ENCODE peak calls at places on chromosome 10, in seven cellular contexts. S is HCT116, G is K562, W is H1, M is GM12878, Q is HepG2, J is SK-N-SH. P is an unnamed sample.

GRCh38 chr10:131049051-131049450 is 262.5 kb downstream of the TCERG1L start:
- DNase-seq in G (no peak), M (no peak), W (peak), J (no peak), S (no peak), Q (no peak), P (no peak)

GRCh38 chr10:35938160-35938559 is 296.1 kb upstream of the FZD8 start:
- DNase-seq in Q (no peak), G (no peak), J (no peak), W (no peak), M (no peak), S (no peak), P (no peak)

GRCh38 chr10:103787251-103787816 is 68.0 kb downstream of the SH3PXD2A start:
- DNase-seq in M (no peak), Q (no peak), W (no peak), G (no peak), J (no peak), S (no peak), P (no peak)

GRCh38 chr10:47253030-47253637 is 46.9 kb upstream of the GDF10 start:
- DNase-seq in S (no peak), W (peak), G (no peak), J (no peak), M (no peak), Q (no peak), P (no peak)

GRCh38 chr10:7045891-7046599 is 364.8 kb downstream of the SFMBT2 start:
- DNase-seq in S (no peak), J (no peak), W (no peak), G (no peak), Q (no peak), M (peak), P (no peak)

GRCh38 chr10:129941199-129942018 is 22.7 kb downstream of the EBF3 start:
- DNase-seq in W (no peak), J (no peak), Q (no peak), G (no peak), M (no peak), S (no peak), P (no peak)

GRCh38 chr10:96319754-96320514 is 15.7 kb downstream of the DNTT start:
- DNase-seq in J (no peak), M (no peak), W (no peak), G (no peak), Q (no peak), S (no peak), P (no peak)

GRCh38 chr10:61662794-61663259 is at the start of gene CABCOCO1:
- DNase-seq in G (no peak), W (peak), M (no peak), J (peak), S (peak), Q (no peak), P (peak)

GRCh38 chr10:13346912-13347234 is 1.2 kb downstream of the SEPHS1 start:
- DNase-seq in G (no peak), W (no peak), S (no peak), J (peak), Q (no peak), M (no peak), P (no peak)

GRCh38 chr10:101386659-101387259 is 32.8 kb downstream of the BTRC start:
- DNase-seq in M (no peak), J (no peak), S (no peak), Q (no peak), W (no peak), G (no peak), P (no peak)

GRCh38 chr10:13637303-13637856 is 50.6 kb downstream of the PRPF18 start:
- DNase-seq in W (no peak), G (no peak), Q (no peak), S (no peak), M (no peak), J (no peak), P (no peak)

GRCh38 chr10:99487125-99487524 is 45.6 kb upstream of the NKX2-3 start:
- DNase-seq in M (no peak), Q (no peak), S (no peak), G (no peak), J (no peak), W (no peak), P (no peak)

GRCh38 chr10:18224626-18225445 is 84.6 kb downstream of the CACNB2 start:
- DNase-seq in M (no peak), W (no peak), Q (no peak), S (no peak), J (no peak), G (no peak), P (no peak)

GRCh38 chr10:69847458-69847857 is 45.8 kb downstream of the COL13A1 start:
- DNase-seq in S (no peak), G (no peak), W (no peak), M (no peak), J (no peak), Q (no peak), P (no peak)

GRCh38 chr10:126133906-126134703 is 237.7 kb downstream of the FANK1 start:
- DNase-seq in W (no peak), M (no peak), J (no peak), G (no peak), S (no peak), Q (no peak), P (no peak)

GRCh38 chr10:80697926-80698325 is 160.2 kb downstream of the SH2D4B start:
- DNase-seq in W (peak), M (no peak), S (no peak), J (no peak), G (no peak), Q (no peak), P (no peak)

GRCh38 chr10:117320050-117320665 is 55.1 kb downstream of the PDZD8 start:
- DNase-seq in W (no peak), G (peak), S (no peak), M (no peak), Q (peak), J (peak), P (peak)

GRCh38 chr10:10661176-10661575 is 356.5 kb upstream of the CELF2 start:
- DNase-seq in J (no peak), W (no peak), Q (no peak), S (no peak), M (no peak), G (no peak), P (no peak)

GRCh38 chr10:131750171-131750895 is 150.5 kb upstream of the PPP2R2D start:
- DNase-seq in Q (no peak), G (no peak), M (no peak), W (no peak), S (no peak), J (no peak), P (no peak)

GRCh38 chr10:13351340-13351915 is 3.3 kb upstream of the SEPHS1 start:
- DNase-seq in M (no peak), S (no peak), G (no peak), Q (no peak), W (peak), J (no peak), P (no peak)

GRCh38 chr10:13422800-13423199 is 74.7 kb upstream of the SEPHS1 start:
- DNase-seq in J (no peak), S (no peak), W (no peak), Q (no peak), M (no peak), G (no peak), P (no peak)

GRCh38 chr10:107803541-107803940 is 639.0 kb upstream of the SORCS1 start:
- DNase-seq in W (no peak), S (no peak), M (no peak), J (no peak), Q (no peak), G (no peak), P (no peak)

GRCh38 chr10:133028158-133028557 is 59.6 kb upstream of the ADGRA1 start:
- DNase-seq in J (no peak), Q (no peak), S (no peak), M (no peak), W (no peak), G (no peak), P (no peak)

GRCh38 chr10:117092386-117092785 is 45.7 kb downstream of the VAX1 start:
- DNase-seq in S (no peak), Q (no peak), M (no peak), G (no peak), J (no peak), W (no peak), P (no peak)

GRCh38 chr10:101682172-101682825 is 12.7 kb downstream of the FBXW4 start:
- DNase-seq in W (no peak), Q (no peak), M (no peak), J (no peak), G (no peak), S (no peak), P (no peak)

GRCh38 chr10:7432884-7433726 is 22.3 kb upstream of the SFMBT2 start:
- DNase-seq in Q (no peak), W (no peak), S (no peak), M (no peak), J (no peak), G (no peak), P (peak)

GRCh38 chr10:47147186-47147585 is 152.8 kb upstream of the GDF10 start:
- DNase-seq in M (no peak), G (no peak), J (no peak), W (no peak), S (no peak), Q (no peak), P (no peak)

GRCh38 chr10:69089638-69090599 is 2.0 kb downstream of the SRGN start:
- DNase-seq in G (no peak), M (peak), S (no peak), W (no peak), Q (no peak), J (no peak), P (no peak)

GRCh38 chr10:45444976-45445898 is 71.2 kb downstream of the ALOX5 start:
- DNase-seq in J (no peak), G (no peak), S (no peak), W (peak), M (no peak), Q (no peak), P (no peak)

GRCh38 chr10:52918714-52919316 is 146.2 kb upstream of the MBL2 start:
- DNase-seq in J (no peak), W (no peak), S (no peak), G (no peak), Q (no peak), M (no peak), P (no peak)

GRCh38 chr10:35722636-35723420 is 80.7 kb upstream of the FZD8 start:
- DNase-seq in M (no peak), J (no peak), S (no peak), W (no peak), G (no peak), Q (no peak), P (no peak)

GRCh38 chr10:108249940-108250339 is 1085.4 kb upstream of the SORCS1 start:
- DNase-seq in Q (no peak), J (no peak), W (no peak), S (no peak), G (peak), M (no peak), P (no peak)

GRCh38 chr10:24383681-24384106 is 174.8 kb downstream of the KIAA1217 start:
- DNase-seq in J (peak), W (peak), G (peak), Q (peak), M (peak), S (peak), P (no peak)

GRCh38 chr10:71852335-71852937 is 1.4 kb upstream of the PSAP start:
- DNase-seq in S (no peak), J (no peak), M (no peak), Q (no peak), W (no peak), G (no peak), P (no peak)

GRCh38 chr10:95832216-95833037 is 75.3 kb upstream of the CC2D2B start:
- DNase-seq in W (no peak), Q (no peak), J (no peak), S (no peak), G (no peak), M (peak), P (no peak)

GRCh38 chr10:71860243-71861029 is 9.4 kb upstream of the PSAP start:
- DNase-seq in Q (peak), S (peak), M (no peak), G (peak), J (peak), W (peak), P (no peak)

GRCh38 chr10:90530526-90530925 is 327.3 kb downstream of the HTR7 start:
- DNase-seq in G (no peak), Q (no peak), M (no peak), S (no peak), J (no peak), W (no peak), P (no peak)

GRCh38 chr10:100522107-100522811 is 2.6 kb upstream of the SEC31B start:
- DNase-seq in G (no peak), W (no peak), J (no peak), M (no peak), S (no peak), Q (no peak), P (no peak)

GRCh38 chr10:83539528-83540308 is 599.6 kb upstream of the GHITM start:
- DNase-seq in S (no peak), J (no peak), M (peak), G (no peak), W (no peak), Q (no peak), P (no peak)

GRCh38 chr10:11909618-11910017 is 86.5 kb downstream of the PROSER2 start:
- DNase-seq in W (no peak), Q (no peak), J (no peak), S (no peak), G (no peak), M (no peak), P (no peak)

GRCh38 chr10:11910102-11910501 is 86.9 kb downstream of the PROSER2 start:
- DNase-seq in M (no peak), J (no peak), Q (no peak), W (no peak), G (no peak), S (no peak), P (no peak)

GRCh38 chr10:11908536-11908935 is 85.4 kb downstream of the PROSER2 start:
- DNase-seq in G (no peak), S (no peak), Q (no peak), W (no peak), M (no peak), J (no peak), P (no peak)

GRCh38 chr10:11908991-11909390 is 85.8 kb downstream of the PROSER2 start:
- DNase-seq in J (no peak), M (no peak), S (no peak), Q (no peak), W (no peak), G (no peak), P (no peak)

DNA sequence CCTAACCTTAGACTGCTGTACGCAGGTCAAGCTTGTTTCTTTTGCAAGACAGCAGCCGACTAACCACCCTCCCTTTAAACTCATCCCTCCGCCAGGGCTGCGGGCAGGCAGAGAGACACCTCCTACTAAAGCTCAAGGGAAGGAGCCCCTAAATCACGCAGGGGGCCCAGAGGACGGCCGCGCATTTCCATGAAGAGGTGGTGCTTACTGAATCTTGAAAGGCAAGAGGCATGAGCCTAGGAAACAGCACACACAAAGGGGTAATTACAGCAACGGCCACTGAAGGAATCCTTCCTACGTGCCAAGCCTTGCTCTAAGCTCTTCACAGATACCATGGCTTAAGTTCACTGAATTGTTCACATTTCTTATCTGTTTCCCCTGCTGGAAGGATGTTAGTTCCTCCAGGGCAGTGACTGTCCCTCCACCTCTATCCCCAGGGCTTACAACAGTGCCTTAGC is 90.1 kb downstream of the PROSER2 start:
- DNase-seq in M (no peak), W (no peak), S (no peak), Q (no peak), J (no peak), G (no peak), P (no peak)
- TF ChIP-seq JUND in M (no peak), W (no peak), S (no peak), Q (no peak), J (no peak), G (no peak), P (no peak)

DNA sequence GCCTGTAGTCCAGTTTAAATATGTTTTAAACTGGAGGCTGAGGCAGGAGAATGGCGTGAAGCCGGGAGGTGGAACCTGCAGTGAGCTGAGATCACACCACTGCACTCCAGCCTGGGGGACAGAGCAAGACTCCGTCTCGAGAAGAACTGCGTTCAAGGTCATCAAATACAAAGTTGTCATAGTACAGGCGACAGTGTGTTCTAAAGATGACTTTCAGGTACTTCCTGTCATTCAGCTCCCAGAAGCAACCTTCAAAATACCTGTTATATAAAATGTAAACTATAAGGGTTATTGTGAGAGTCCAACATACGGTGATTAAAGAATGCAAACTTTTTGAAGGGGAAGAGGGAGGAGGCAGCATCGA is 8.7 kb downstream of the MPP7 start:
- DNase-seq in Q (no peak), M (no peak), G (no peak), S (no peak), W (no peak), J (no peak), P (no peak)
- TF ChIP-seq JUND in Q (no peak), M (no peak), G (no peak), S (no peak), W (no peak), J (no peak), P (no peak)

GRCh38 chr10:4266387-4267083 is 481.5 kb upstream of the KLF6 start:
- DNase-seq in S (no peak), Q (no peak), J (no peak), W (no peak), G (no peak), M (no peak), P (no peak)

GRCh38 chr10:4276151-4276550 is 491.1 kb upstream of the KLF6 start:
- DNase-seq in G (no peak), Q (no peak), M (no peak), J (no peak), S (no peak), W (no peak), P (no peak)

GRCh38 chr10:4270116-4270515 is 485.1 kb upstream of the KLF6 start:
- DNase-seq in Q (no peak), J (peak), S (no peak), W (no peak), M (no peak), G (no peak), P (peak)

GRCh38 chr10:4267084-4267774 is 482.2 kb upstream of the KLF6 start:
- DNase-seq in S (peak), G (no peak), M (no peak), J (no peak), Q (no peak), W (no peak), P (no peak)

GRCh38 chr10:4271193-4271592 is 486.2 kb upstream of the KLF6 start:
- DNase-seq in G (no peak), J (no peak), Q (no peak), S (no peak), M (no peak), W (no peak), P (no peak)
- TF ChIP-seq JUND in G (no peak), J (no peak), Q (no peak), S (no peak), M (no peak), W (no peak), P (no peak)

GRCh38 chr10:14684363-14684762 is 90.3 kb downstream of the FAM107B start:
- DNase-seq in G (no peak), J (no peak), Q (no peak), W (no peak), S (no peak), M (no peak), P (no peak)
- TF ChIP-seq JUND in G (no peak), J (no peak), Q (no peak), W (no peak), S (no peak), M (no peak), P (no peak)

GRCh38 chr10:50981385-50981784 is 92.9 kb upstream of the PRKG1 start:
- DNase-seq in Q (no peak), J (no peak), M (no peak), W (no peak), S (no peak), G (no peak), P (no peak)
- TF ChIP-seq JUND in Q (no peak), J (no peak), M (no peak), W (no peak), S (no peak), G (no peak), P (no peak)

GRCh38 chr10:97454330-97455036 is 8.5 kb downstream of the ZDHHC16 start:
- DNase-seq in G (no peak), M (no peak), S (no peak), Q (no peak), W (no peak), J (no peak), P (peak)
- TF ChIP-seq JUND in G (no peak), M (no peak), S (no peak), Q (no peak), W (no peak), J (no peak), P (no peak)

DNA sequence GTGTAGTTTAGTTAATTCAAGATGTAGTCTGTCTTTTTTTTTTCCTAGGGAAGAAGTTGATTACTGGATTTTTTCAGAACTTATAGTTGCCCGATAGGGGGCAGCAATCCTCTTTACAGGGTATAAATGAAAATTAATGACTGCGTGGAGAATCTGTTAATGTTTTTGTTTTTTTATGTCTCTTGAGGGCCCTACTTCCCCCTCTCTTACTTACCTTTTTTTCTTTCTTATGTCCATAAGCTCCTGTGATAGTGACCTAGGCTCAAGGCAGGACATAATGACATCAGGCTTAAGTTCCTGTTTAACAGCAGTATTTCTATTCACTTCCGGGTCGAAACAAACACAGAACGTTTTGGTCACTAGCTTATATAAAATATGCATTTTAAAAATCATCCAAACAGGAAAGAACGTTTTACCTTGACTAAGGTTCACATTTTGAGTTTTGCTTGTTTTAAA is 18.8 kb downstream of the CDC123 start:
- DNase-seq in J (peak), M (no peak), W (no peak), G (no peak), S (no peak), Q (peak), P (peak)
- TF ChIP-seq JUND in J (no peak), M (no peak), W (no peak), G (no peak), S (no peak), Q (no peak), P (no peak)

GRCh38 chr10:1268856-1269255 is 212.7 kb downstream of the WDR37 start:
- DNase-seq in M (no peak), G (peak), W (no peak), S (no peak), Q (no peak), J (no peak), P (peak)
- TF ChIP-seq JUND in M (no peak), G (no peak), W (no peak), S (no peak), Q (no peak), J (no peak), P (no peak)

DNA sequence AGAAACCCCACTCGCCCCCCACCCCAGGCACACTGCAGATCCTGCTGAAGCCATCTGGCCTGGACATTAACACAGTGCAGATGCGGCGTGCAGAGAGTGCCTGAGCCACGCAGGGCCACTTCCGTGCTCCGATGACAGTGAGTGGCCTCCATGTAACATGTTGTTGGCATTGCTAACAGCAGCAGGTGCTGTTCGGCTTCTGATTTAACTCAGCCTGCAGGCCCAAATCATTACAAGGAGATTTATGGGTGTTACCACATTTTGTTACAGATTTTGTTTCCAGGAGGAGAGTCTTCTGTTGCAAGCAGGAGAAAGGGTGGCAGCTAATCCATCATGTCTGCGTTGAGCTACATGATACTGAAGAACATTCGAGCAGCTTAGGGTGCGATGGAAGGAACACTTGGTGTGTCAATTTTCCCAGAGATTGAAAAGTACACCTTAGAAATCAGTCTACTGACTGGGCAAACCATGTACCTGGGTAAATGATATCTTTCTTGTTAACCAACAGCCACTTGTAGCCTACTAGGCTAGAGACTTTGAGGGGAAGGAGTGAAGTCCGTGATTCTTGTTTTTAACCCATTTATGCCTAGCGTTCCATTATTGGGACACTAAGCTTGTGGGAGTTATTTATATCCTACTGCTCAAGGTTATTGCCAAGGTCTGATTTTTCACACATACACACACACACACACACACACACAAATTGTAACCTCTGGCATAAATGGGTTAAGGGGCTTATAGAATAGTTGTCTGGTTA is 90.0 kb downstream of the JCAD start:
- DNase-seq in Q (no peak), W (no peak), J (peak), M (no peak), G (no peak), S (no peak), P (no peak)
- TF ChIP-seq JUND in Q (no peak), W (no peak), J (no peak), M (no peak), G (no peak), S (no peak), P (no peak)

P was measured in T47D.